ENCODE peak calls at places on chromosomes 1 and 21, in ten cellular contexts. X is colonic mucosa; S is OCI-LY7; E is amniotic stem cell; F is occipital lobe; R is activated naive CD4-positive, alpha-beta T cell treated with anti-CD3 and anti-CD28 coated beads, Interleukin-2, amount 10 ng/mL, durations not matched to agents 7 days and 5 days; K is nephron progenitor cell; N is AG04450; V is activated T-cell treated with anti-CD3 and anti-CD28 coated beads, Interleukin-2, amount 50 U/mL, for 1 hour; G is GM04503. A is an unnamed sample.

GRCh38 chr1:174789399-174789798 is 210.3 kb upstream of the CACYBP start:
- DNase-seq in X (no peak), S (no peak), E (no peak), F (no peak), R (no peak), K (no peak), N (no peak), V (no peak), G (peak), A (peak)

GRCh38 chr1:43147625-43148319 is 24.3 kb downstream of the EBNA1BP2 start:
- DNase-seq in X (peak), S (no peak), E (peak), F (peak), R (peak), K (peak), N (no peak), V (peak), G (no peak), A (peak)

GRCh38 chr1:8598060-8598724 is 219.2 kb downstream of the RERE start:
- DNase-seq in X (peak), S (no peak), E (no peak), F (peak), R (no peak), K (no peak), N (no peak), V (no peak), G (no peak), A (no peak)

GRCh38 chr1:89271616-89272015 is 1.0 kb downstream of the GBP5 start:
- DNase-seq in X (no peak), S (no peak), E (no peak), F (no peak), R (no peak), K (no peak), N (no peak), V (no peak), G (peak), A (no peak)

GRCh38 chr21:16264314-16264713 is 534.5 kb downstream of the USP25 start:
- DNase-seq in X (no peak), S (no peak), E (no peak), F (no peak), R (no peak), K (no peak), N (no peak), V (no peak), G (no peak), A (no peak)

GRCh38 chr21:35410123-35410522 is 361.0 kb upstream of the RUNX1 start:
- DNase-seq in X (no peak), S (no peak), E (no peak), F (no peak), R (no peak), K (no peak), N (no peak), V (no peak), G (no peak), A (no peak)

GRCh38 chr21:36854391-36854790 is 112.1 kb downstream of the HLCS start:
- DNase-seq in X (peak), S (peak), E (no peak), F (peak), R (peak), K (peak), N (no peak), V (no peak), G (no peak), A (no peak)

GRCh38 chr1:202221911-202222909 is 28.6 kb downstream of the LGR6 start:
- DNase-seq in X (no peak), S (no peak), E (no peak), F (no peak), R (no peak), K (no peak), N (no peak), V (no peak), G (no peak), A (no peak)

GRCh38 chr1:248596615-248597014 is 885 bp downstream of the OR2T10 start:
- DNase-seq in X (no peak), S (no peak), E (no peak), F (no peak), R (no peak), K (no peak), N (no peak), V (no peak), G (no peak), A (no peak)

GRCh38 chr1:200362421-200362820 is 47.4 kb downstream of the ZNF281 start:
- DNase-seq in X (no peak), S (no peak), E (no peak), F (peak), R (no peak), K (no peak), N (no peak), V (no peak), G (no peak), A (no peak)

GRCh38 chr21:21029159-21029558 is 30.9 kb downstream of the NCAM2 start:
- DNase-seq in X (no peak), S (no peak), E (no peak), F (no peak), R (no peak), K (no peak), N (no peak), V (no peak), G (no peak), A (no peak)

GRCh38 chr1:81296584-81296983 is 504.1 kb upstream of the ADGRL2 start:
- DNase-seq in X (no peak), S (no peak), E (peak), F (no peak), R (no peak), K (no peak), N (no peak), V (no peak), G (peak), A (no peak)

GRCh38 chr1:153760440-153760839 is 14.8 kb upstream of the SLC27A3 start:
- DNase-seq in X (no peak), S (no peak), E (no peak), F (no peak), R (no peak), K (no peak), N (no peak), V (no peak), G (no peak), A (no peak)

GRCh38 chr1:36160949-36161485 is 5.1 kb downstream of the MAP7D1 start:
- DNase-seq in X (no peak), S (peak), E (peak), F (no peak), R (peak), K (peak), N (no peak), V (peak), G (no peak), A (no peak)

GRCh38 chr1:58932820-58933598 is 149.2 kb upstream of the JUN start:
- DNase-seq in X (peak), S (no peak), E (no peak), F (no peak), R (no peak), K (no peak), N (no peak), V (no peak), G (peak), A (peak)

GRCh38 chr1:65435987-65436386 is 15.5 kb downstream of the LEPR start:
- DNase-seq in X (no peak), S (no peak), E (no peak), F (no peak), R (no peak), K (no peak), N (no peak), V (no peak), G (peak), A (no peak)

GRCh38 chr1:95207223-95207935 is 26.6 kb upstream of the RWDD3 start:
- DNase-seq in X (no peak), S (no peak), E (no peak), F (no peak), R (no peak), K (no peak), N (no peak), V (no peak), G (no peak), A (no peak)

GRCh38 chr1:153536618-153537375 is 1.0 kb upstream of the S100A6 start:
- DNase-seq in X (peak), S (no peak), E (no peak), F (no peak), R (peak), K (no peak), N (no peak), V (no peak), G (no peak), A (no peak)

GRCh38 chr1:205497351-205497750 is 7.1 kb upstream of the CDK18 start:
- DNase-seq in X (no peak), S (no peak), E (no peak), F (no peak), R (no peak), K (no peak), N (no peak), V (no peak), G (no peak), A (no peak)

GRCh38 chr1:165683848-165684485 is 14.4 kb downstream of the ALDH9A1 start:
- DNase-seq in X (no peak), S (no peak), E (no peak), F (no peak), R (no peak), K (no peak), N (no peak), V (no peak), G (no peak), A (no peak)

GRCh38 chr1:185917646-185918045 is 183.5 kb downstream of the HMCN1 start:
- DNase-seq in X (no peak), S (no peak), E (no peak), F (no peak), R (no peak), K (peak), N (peak), V (no peak), G (no peak), A (no peak)

GRCh38 chr1:103459385-103459784 is 66.1 kb upstream of the RNPC3 start:
- DNase-seq in X (no peak), S (no peak), E (no peak), F (no peak), R (no peak), K (no peak), N (no peak), V (no peak), G (no peak), A (no peak)

GRCh38 chr1:182707116-182707515 is 22.7 kb upstream of the RGS8 start:
- DNase-seq in X (no peak), S (no peak), E (no peak), F (no peak), R (no peak), K (no peak), N (no peak), V (no peak), G (no peak), A (no peak)

GRCh38 chr1:204516180-204516879 is at the start of gene MDM4:
- DNase-seq in X (peak), S (peak), E (peak), F (peak), R (peak), K (peak), N (peak), V (peak), G (peak), A (peak)

GRCh38 chr21:29287383-29287782 is 11.3 kb upstream of the BACH1 start:
- DNase-seq in X (no peak), S (no peak), E (no peak), F (no peak), R (no peak), K (no peak), N (no peak), V (no peak), G (no peak), A (no peak)

GRCh38 chr1:204812842-204813241 is 57.8 kb upstream of the NFASC start:
- DNase-seq in X (no peak), S (no peak), E (no peak), F (no peak), R (no peak), K (no peak), N (no peak), V (no peak), G (no peak), A (no peak)

GRCh38 chr1:192576190-192577144 is 894 bp downstream of the RGS1 start:
- DNase-seq in X (no peak), S (no peak), E (no peak), F (no peak), R (no peak), K (no peak), N (no peak), V (no peak), G (no peak), A (no peak)

GRCh38 chr21:37619464-37619974 is 252.9 kb downstream of the DYRK1A start:
- DNase-seq in X (no peak), S (no peak), E (no peak), F (no peak), R (no peak), K (no peak), N (no peak), V (no peak), G (no peak), A (no peak)

GRCh38 chr1:10833630-10834557 is 37.4 kb upstream of the CASZ1 start:
- DNase-seq in X (no peak), S (no peak), E (no peak), F (no peak), R (no peak), K (no peak), N (no peak), V (no peak), G (no peak), A (no peak)

GRCh38 chr1:217650674-217651073 is 19.5 kb downstream of the SPATA17 start:
- DNase-seq in X (no peak), S (no peak), E (no peak), F (no peak), R (no peak), K (no peak), N (no peak), V (no peak), G (no peak), A (no peak)

GRCh38 chr1:53992085-53992874 is 25.7 kb downstream of the LDLRAD1 start:
- DNase-seq in X (no peak), S (no peak), E (no peak), F (no peak), R (no peak), K (peak), N (no peak), V (no peak), G (no peak), A (no peak)

GRCh38 chr1:7476861-7477534 is 294.1 kb upstream of the VAMP3 start:
- DNase-seq in X (no peak), S (no peak), E (no peak), F (no peak), R (no peak), K (no peak), N (no peak), V (no peak), G (no peak), A (no peak)

A was measured in kidney epithelial cell.